ENCODE peak calls at places on chromosome 3, in seven cellular contexts. One of them, this sample, is unnamed.

GRCh38 chr3:120093923-120094775 is at the start of gene GSK3B:
- DNase-seq in mesenchymal stem cell: no peak
- DNase-seq in IMR-90: no peak
- DNase-seq in H9: peak
- DNase-seq in trophoblast cell: peak
- DNase-seq in neuronal stem cell: peak
- DNase-seq in H1: peak
- DNase-seq in this sample: no peak

GRCh38 chr3:181292984-181293383 is 303.4 kb upstream of the DNAJC19 start:
- DNase-seq in trophoblast cell: no peak
- DNase-seq in H9: no peak
- DNase-seq in IMR-90: peak
- DNase-seq in H1: no peak
- DNase-seq in mesenchymal stem cell: peak
- DNase-seq in neuronal stem cell: no peak
- DNase-seq in this sample: no peak

GRCh38 chr3:48662753-48663488 is at the start of gene CELSR3:
- DNase-seq in neuronal stem cell: peak
- DNase-seq in IMR-90: peak
- DNase-seq in H9: peak
- DNase-seq in mesenchymal stem cell: peak
- DNase-seq in trophoblast cell: peak
- DNase-seq in H1: peak
- DNase-seq in this sample: peak

GRCh38 chr3:31077021-31077601 is 182.7 kb upstream of the GADL1 start:
- DNase-seq in neuronal stem cell: no peak
- DNase-seq in H9: no peak
- DNase-seq in IMR-90: peak
- DNase-seq in trophoblast cell: peak
- DNase-seq in H1: no peak
- DNase-seq in mesenchymal stem cell: peak
- DNase-seq in this sample: peak

GRCh38 chr3:194132465-194133358 is 3.2 kb upstream of the HES1 start:
- DNase-seq in neuronal stem cell: no peak
- DNase-seq in mesenchymal stem cell: peak
- DNase-seq in H1: no peak
- DNase-seq in IMR-90: no peak
- DNase-seq in H9: no peak
- DNase-seq in trophoblast cell: peak
- DNase-seq in this sample: peak

GRCh38 chr3:52366527-52366926 is 50.4 kb downstream of the DNAH1 start:
- DNase-seq in IMR-90: no peak
- DNase-seq in H9: no peak
- DNase-seq in mesenchymal stem cell: no peak
- DNase-seq in neuronal stem cell: no peak
- DNase-seq in trophoblast cell: no peak
- DNase-seq in H1: no peak
- DNase-seq in this sample: no peak

GRCh38 chr3:156181509-156181908 is 61.1 kb downstream of the KCNAB1 start:
- DNase-seq in mesenchymal stem cell: peak
- DNase-seq in H1: no peak
- DNase-seq in neuronal stem cell: no peak
- DNase-seq in trophoblast cell: peak
- DNase-seq in IMR-90: peak
- DNase-seq in H9: no peak
- DNase-seq in this sample: peak

GRCh38 chr3:61250784-61251173 is 473 bp downstream of the FHIT start:
- DNase-seq in IMR-90: no peak
- DNase-seq in H9: no peak
- DNase-seq in trophoblast cell: peak
- DNase-seq in neuronal stem cell: no peak
- DNase-seq in H1: no peak
- DNase-seq in mesenchymal stem cell: no peak
- DNase-seq in this sample: peak

GRCh38 chr3:181488536-181488935 is 223.2 kb upstream of the SOX2 start:
- DNase-seq in H9: no peak
- DNase-seq in trophoblast cell: no peak
- DNase-seq in IMR-90: no peak
- DNase-seq in mesenchymal stem cell: no peak
- DNase-seq in neuronal stem cell: no peak
- DNase-seq in H1: no peak
- DNase-seq in this sample: no peak

GRCh38 chr3:125103406-125103805 is 47.6 kb upstream of the HEG1 start:
- DNase-seq in neuronal stem cell: no peak
- DNase-seq in IMR-90: no peak
- DNase-seq in H1: no peak
- DNase-seq in trophoblast cell: peak
- DNase-seq in mesenchymal stem cell: no peak
- DNase-seq in H9: no peak
- DNase-seq in this sample: no peak

GRCh38 chr3:31659246-31659645 is 126.5 kb downstream of the STT3B start:
- DNase-seq in IMR-90: no peak
- DNase-seq in trophoblast cell: no peak
- DNase-seq in H1: no peak
- DNase-seq in neuronal stem cell: no peak
- DNase-seq in mesenchymal stem cell: no peak
- DNase-seq in H9: no peak
- DNase-seq in this sample: no peak

GRCh38 chr3:114450008-114450596 is 156.3 kb downstream of the TIGIT start:
- DNase-seq in neuronal stem cell: no peak
- DNase-seq in H1: no peak
- DNase-seq in mesenchymal stem cell: no peak
- DNase-seq in H9: no peak
- DNase-seq in IMR-90: no peak
- DNase-seq in trophoblast cell: no peak
- DNase-seq in this sample: no peak

GRCh38 chr3:71395927-71396695 is 187.4 kb downstream of the FOXP1 start:
- DNase-seq in H1: no peak
- DNase-seq in mesenchymal stem cell: peak
- DNase-seq in neuronal stem cell: no peak
- DNase-seq in H9: no peak
- DNase-seq in IMR-90: peak
- DNase-seq in trophoblast cell: peak
- DNase-seq in this sample: no peak

GRCh38 chr3:196662033-196662432 is 22.5 kb downstream of the NRROS start:
- DNase-seq in trophoblast cell: peak
- DNase-seq in mesenchymal stem cell: no peak
- DNase-seq in H9: no peak
- DNase-seq in IMR-90: no peak
- DNase-seq in H1: no peak
- DNase-seq in neuronal stem cell: no peak
- DNase-seq in this sample: peak

GRCh38 chr3:19886404-19886803 is 47.6 kb downstream of the EFHB start:
- DNase-seq in H1: no peak
- DNase-seq in IMR-90: no peak
- DNase-seq in mesenchymal stem cell: no peak
- DNase-seq in trophoblast cell: no peak
- DNase-seq in neuronal stem cell: no peak
- DNase-seq in H9: no peak
- DNase-seq in this sample: no peak

GRCh38 chr3:129003578-129004112 is 2.5 kb downstream of the EFCC1 start:
- DNase-seq in H9: peak
- DNase-seq in neuronal stem cell: no peak
- DNase-seq in mesenchymal stem cell: no peak
- DNase-seq in trophoblast cell: peak
- DNase-seq in IMR-90: no peak
- DNase-seq in H1: no peak
- DNase-seq in this sample: no peak

GRCh38 chr3:61810953-61811497 is 249.7 kb downstream of the PTPRG start:
- DNase-seq in trophoblast cell: no peak
- DNase-seq in H9: no peak
- DNase-seq in H1: no peak
- DNase-seq in neuronal stem cell: no peak
- DNase-seq in mesenchymal stem cell: no peak
- DNase-seq in IMR-90: no peak
- DNase-seq in this sample: no peak

GRCh38 chr3:122890077-122890484 is 95.2 kb downstream of the SLC49A4 start:
- DNase-seq in neuronal stem cell: peak
- DNase-seq in H9: peak
- DNase-seq in H1: peak
- DNase-seq in trophoblast cell: peak
- DNase-seq in IMR-90: peak
- DNase-seq in mesenchymal stem cell: peak
- DNase-seq in this sample: peak

GRCh38 chr3:23592961-23593931 is 212.5 kb upstream of the UBE2E1 start:
- DNase-seq in neuronal stem cell: no peak
- DNase-seq in H9: no peak
- DNase-seq in trophoblast cell: no peak
- DNase-seq in H1: no peak
- DNase-seq in IMR-90: no peak
- DNase-seq in mesenchymal stem cell: no peak
- DNase-seq in this sample: no peak
- H2BK120ac ChIP-seq in neuronal stem cell: no peak
- H2BK120ac ChIP-seq in H9: no peak
- H2BK120ac ChIP-seq in trophoblast cell: no peak
- H2BK120ac ChIP-seq in H1: no peak
- H2BK120ac ChIP-seq in IMR-90: no peak
- H2BK120ac ChIP-seq in mesenchymal stem cell: no peak
- H2BK120ac ChIP-seq in this sample: no peak

GRCh38 chr3:76930712-76931111 is 109.2 kb upstream of the ROBO2 start:
- DNase-seq in H1: peak
- DNase-seq in H9: peak
- DNase-seq in IMR-90: no peak
- DNase-seq in mesenchymal stem cell: no peak
- DNase-seq in neuronal stem cell: no peak
- DNase-seq in trophoblast cell: no peak
- DNase-seq in this sample: no peak

GRCh38 chr3:76938962-76939361 is 100.9 kb upstream of the ROBO2 start:
- DNase-seq in H9: no peak
- DNase-seq in neuronal stem cell: no peak
- DNase-seq in IMR-90: no peak
- DNase-seq in H1: no peak
- DNase-seq in trophoblast cell: no peak
- DNase-seq in mesenchymal stem cell: no peak
- DNase-seq in this sample: no peak

GRCh38 chr3:76933245-76933644 is 106.7 kb upstream of the ROBO2 start:
- DNase-seq in H1: no peak
- DNase-seq in IMR-90: no peak
- DNase-seq in trophoblast cell: no peak
- DNase-seq in neuronal stem cell: no peak
- DNase-seq in mesenchymal stem cell: no peak
- DNase-seq in H9: no peak
- DNase-seq in this sample: no peak
- H2BK120ac ChIP-seq in H1: no peak
- H2BK120ac ChIP-seq in IMR-90: no peak
- H2BK120ac ChIP-seq in trophoblast cell: no peak
- H2BK120ac ChIP-seq in neuronal stem cell: no peak
- H2BK120ac ChIP-seq in mesenchymal stem cell: no peak
- H2BK120ac ChIP-seq in H9: no peak
- H2BK120ac ChIP-seq in this sample: no peak

DNA sequence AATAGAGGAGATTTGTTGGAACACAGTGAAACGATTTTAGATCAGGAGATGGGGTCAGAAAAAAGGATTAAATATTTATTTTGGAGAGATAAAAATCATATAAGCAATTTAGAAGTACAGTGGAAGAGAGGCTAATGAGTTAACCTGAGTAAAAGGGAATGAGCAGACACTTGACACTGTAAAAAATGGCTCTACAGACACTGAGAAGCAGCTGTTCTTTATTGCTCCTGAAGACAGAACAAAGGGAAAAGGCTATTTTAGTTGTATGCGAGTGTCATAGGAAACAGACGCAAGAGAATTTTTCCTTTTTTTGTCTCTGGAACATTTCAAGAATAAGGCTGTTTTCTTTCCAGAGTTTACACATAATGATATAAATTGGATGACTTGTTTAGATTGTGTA is 34.3 kb downstream of the ASTE1 start:
- DNase-seq in trophoblast cell: no peak
- DNase-seq in neuronal stem cell: no peak
- DNase-seq in H1: no peak
- DNase-seq in IMR-90: no peak
- DNase-seq in mesenchymal stem cell: no peak
- DNase-seq in H9: no peak
- DNase-seq in this sample: no peak
- H2BK120ac ChIP-seq in trophoblast cell: no peak
- H2BK120ac ChIP-seq in neuronal stem cell: no peak
- H2BK120ac ChIP-seq in H1: no peak
- H2BK120ac ChIP-seq in IMR-90: no peak
- H2BK120ac ChIP-seq in mesenchymal stem cell: no peak
- H2BK120ac ChIP-seq in H9: no peak
- H2BK120ac ChIP-seq in this sample: no peak

GRCh38 chr3:101695779-101696372 is 9.4 kb upstream of the RPL24 start:
- DNase-seq in mesenchymal stem cell: peak
- DNase-seq in trophoblast cell: peak
- DNase-seq in H9: no peak
- DNase-seq in H1: no peak
- DNase-seq in IMR-90: peak
- DNase-seq in neuronal stem cell: peak
- DNase-seq in this sample: peak
- H2BK120ac ChIP-seq in mesenchymal stem cell: no peak
- H2BK120ac ChIP-seq in trophoblast cell: no peak
- H2BK120ac ChIP-seq in H9: no peak
- H2BK120ac ChIP-seq in H1: no peak
- H2BK120ac ChIP-seq in IMR-90: no peak
- H2BK120ac ChIP-seq in neuronal stem cell: no peak
- H2BK120ac ChIP-seq in this sample: no peak

GRCh38 chr3:72907851-72908620 is 20.2 kb downstream of the GXYLT2 start:
- DNase-seq in neuronal stem cell: no peak
- DNase-seq in IMR-90: peak
- DNase-seq in H9: no peak
- DNase-seq in H1: no peak
- DNase-seq in mesenchymal stem cell: peak
- DNase-seq in trophoblast cell: peak
- DNase-seq in this sample: no peak
- H2BK120ac ChIP-seq in neuronal stem cell: no peak
- H2BK120ac ChIP-seq in IMR-90: no peak
- H2BK120ac ChIP-seq in H9: no peak
- H2BK120ac ChIP-seq in H1: no peak
- H2BK120ac ChIP-seq in mesenchymal stem cell: no peak
- H2BK120ac ChIP-seq in trophoblast cell: no peak
- H2BK120ac ChIP-seq in this sample: no peak